ENCODE peak calls at places on chromosome 2, in eight cellular contexts. L is stimulated activated CD4-positive, alpha-beta T cell treated with anti-CD3 and anti-CD28 coated beads, Interleukin-15, amount 100 ng/mL, for 48 hours; P is effector memory CD8-positive, alpha-beta T cell; Y is AG20443; V is smooth muscle cell of the brain vasculature; W is IMR-90; C is activated gamma-delta T cell treated with Interleukin-2 at 50 U/mL for 16 hours; Z is Caco-2. F is an unnamed sample.

GRCh38 chr2:224004105-224004715 is 34.9 kb downstream of the SERPINE2 start:
- DNase-seq in L (no peak), P (no peak), Y (no peak), V (no peak), W (no peak), C (no peak), Z (no peak), F (no peak)

GRCh38 chr2:174595904-174596397 is 1.7 kb downstream of the WIPF1 start:
- DNase-seq in L (no peak), P (no peak), Y (no peak), V (no peak), W (no peak), C (no peak), Z (no peak), F (no peak)

GRCh38 chr2:21800356-21800755 is 676.6 kb downstream of the TDRD15 start:
- DNase-seq in L (no peak), P (no peak), Y (no peak), V (no peak), W (peak), C (no peak), Z (no peak), F (no peak)

GRCh38 chr2:12169060-12169406 is 422.6 kb downstream of the LPIN1 start:
- DNase-seq in L (no peak), P (no peak), Y (peak), V (no peak), W (peak), C (no peak), Z (no peak), F (no peak)

GRCh38 chr2:229090231-229090630 is 180.9 kb downstream of the PID1 start:
- DNase-seq in L (no peak), P (no peak), Y (no peak), V (no peak), W (peak), C (no peak), Z (no peak), F (no peak)

GRCh38 chr2:63613391-63613901 is 24.7 kb downstream of the MDH1 start:
- DNase-seq in L (no peak), P (no peak), Y (no peak), V (no peak), W (no peak), C (no peak), Z (no peak), F (no peak)

GRCh38 chr2:20351555-20352229 is 1.0 kb upstream of the PUM2 start:
- DNase-seq in L (no peak), P (no peak), Y (no peak), V (no peak), W (no peak), C (no peak), Z (peak), F (no peak)

GRCh38 chr2:158796606-158797005 is 1.5 kb downstream of the DAPL1 start:
- DNase-seq in L (no peak), P (no peak), Y (no peak), V (no peak), W (no peak), C (no peak), Z (no peak), F (no peak)